ENCODE peak calls at places on chromosomes 1 and 21, in six cellular contexts. H, C, A, Y, Z and G are unnamed samples.
A peak's percentile ranks its signal among the peaks of the same experiment; 100 is the strongest.

GRCh38 chr1:173297798-173298391 is 90.8 kb upstream of the TNFSF4 start:
- DNase-seq in Z (no peak), H (no peak), A (peak; percentile 8), C (peak; percentile 92), Y (no peak), G (peak; percentile 11)

GRCh38 chr21:42388740-42389448 is 7.0 kb downstream of the TMPRSS3 start:
- DNase-seq in Z (no peak), C (no peak), Y (no peak), H (peak; percentile 64), A (no peak), G (no peak)

GRCh38 chr1:74733616-74734484 is 898 bp downstream of the TYW3 start:
- DNase-seq in C (no peak), A (peak; percentile 28), H (peak; percentile 77), Y (no peak), Z (peak; percentile 53), G (no peak)

GRCh38 chr1:195754874-195755273 is 853.4 kb downstream of the KCNT2 start:
- DNase-seq in Z (no peak), A (no peak), H (no peak), C (no peak), Y (no peak), G (no peak)

GRCh38 chr1:96580920-96581319 is 140.7 kb upstream of the PTBP2 start:
- DNase-seq in H (no peak), Y (no peak), Z (no peak), C (no peak), A (no peak), G (no peak)

GRCh38 chr1:100394286-100394685 is 42.0 kb downstream of the CDC14A start:
- DNase-seq in Y (no peak), C (no peak), Z (no peak), H (no peak), A (no peak), G (no peak)

GRCh38 chr1:32200226-32201010 is at the start of gene CCDC28B:
- DNase-seq in A (peak; percentile 71), H (no peak), Y (peak; percentile 82), Z (peak; percentile 68), C (peak; percentile 34), G (peak; percentile 69)

GRCh38 chr1:107058245-107059032 is 2.0 kb downstream of the PRMT6 start:
- DNase-seq in H (no peak), A (no peak), Y (no peak), C (no peak), Z (peak; percentile 11), G (no peak)

GRCh38 chr21:41139951-41140350 is 28.0 kb upstream of the BACE2 start:
- DNase-seq in Z (no peak), C (no peak), Y (no peak), H (no peak), A (no peak), G (no peak)

GRCh38 chr1:1630191-1630964 is 1.6 kb upstream of the MMP23B start:
- DNase-seq in Z (no peak), A (peak; percentile 100), H (no peak), C (peak; percentile 59), Y (peak; percentile 89), G (peak; percentile 100)

GRCh38 chr1:10514490-10515235 is 39.9 kb downstream of the PEX14 start:
- DNase-seq in C (no peak), Y (no peak), H (peak; percentile 47), Z (peak; percentile 47), A (no peak), G (no peak)

GRCh38 chr21:43972850-43973633 is 39.1 kb upstream of the TRAPPC10 start:
- DNase-seq in Z (peak; percentile 64), A (no peak), H (no peak), Y (no peak), C (no peak), G (no peak)

GRCh38 chr1:25469177-25469576 is 38.5 kb downstream of the MACO1 start:
- DNase-seq in Z (no peak), H (no peak), A (no peak), C (no peak), Y (no peak), G (no peak)

GRCh38 chr1:16170283-16170673 is 14.4 kb upstream of the EPHA2 start:
- DNase-seq in Z (no peak), C (no peak), A (no peak), Y (no peak), H (no peak), G (no peak)

GRCh38 chr1:234600418-234601216 is 9.4 kb downstream of the IRF2BP2 start:
- DNase-seq in Y (no peak), H (peak; percentile 98), C (no peak), Z (no peak), A (no peak), G (no peak)

GRCh38 chr1:193589597-193590040 is 403.2 kb upstream of the B3GALT2 start:
- DNase-seq in A (no peak), H (no peak), Y (no peak), C (no peak), Z (no peak), G (no peak)

GRCh38 chr1:233461847-233462246 is 134.3 kb downstream of the MAP3K21 start:
- DNase-seq in C (no peak), Y (no peak), Z (no peak), A (no peak), H (no peak), G (no peak)

GRCh38 chr1:146031476-146031875 is 9.9 kb upstream of the HJV start:
- DNase-seq in H (no peak), C (no peak), Z (no peak), Y (no peak), A (no peak), G (no peak)

GRCh38 chr1:6205849-6206845 is at the start of gene RNF207:
- DNase-seq in C (no peak), Z (peak; percentile 83), H (peak; percentile 77), A (peak; percentile 86), Y (peak; percentile 87), G (peak; percentile 86)

GRCh38 chr1:9186976-9187375 is 47.6 kb upstream of the H6PD start:
- DNase-seq in Y (no peak), C (no peak), A (no peak), H (no peak), Z (no peak), G (no peak)

GRCh38 chr1:80066060-80066459 is 1059.5 kb upstream of the ADGRL4 start:
- DNase-seq in C (no peak), Y (no peak), H (no peak), A (no peak), Z (no peak), G (no peak)

GRCh38 chr21:37974081-37974480 is 57.8 kb upstream of the KCNJ6 start:
- DNase-seq in H (no peak), A (no peak), Y (no peak), Z (no peak), C (no peak), G (no peak)

GRCh38 chr1:4307911-4308545 is 346.4 kb upstream of the AJAP1 start:
- DNase-seq in Z (no peak), Y (no peak), A (no peak), C (no peak), H (no peak), G (no peak)

GRCh38 chr1:40622936-40623629 is 42.4 kb downstream of the RIMS3 start:
- DNase-seq in Y (peak; percentile 20), Z (no peak), A (no peak), H (no peak), C (no peak), G (no peak)

GRCh38 chr1:22673486-22674409 is 20.7 kb downstream of the C1QB start:
- DNase-seq in A (peak; percentile 47), H (peak; percentile 12), C (no peak), Z (peak; percentile 66), Y (peak; percentile 84), G (no peak)

GRCh38 chr1:67713071-67713806 is 28.2 kb downstream of the GADD45A start:
- DNase-seq in Z (peak; percentile 28), A (no peak), C (no peak), H (peak; percentile 45), Y (no peak), G (no peak)

GRCh38 chr21:45383615-45384201 is 21.3 kb upstream of the COL18A1 start:
- DNase-seq in C (no peak), H (no peak), A (no peak), Y (no peak), Z (no peak), G (no peak)

GRCh38 chr1:100950776-100951175 is 54.9 kb downstream of the SLC30A7 start:
- DNase-seq in Z (no peak), H (no peak), C (no peak), A (no peak), Y (no peak), G (no peak)

GRCh38 chr1:96520542-96520941 is 201.0 kb upstream of the PTBP2 start:
- DNase-seq in H (no peak), C (no peak), Y (no peak), A (no peak), Z (no peak), G (no peak)

GRCh38 chr21:45116066-45116465 is 41.7 kb downstream of the ADARB1 start:
- DNase-seq in Y (no peak), Z (no peak), C (no peak), H (no peak), A (no peak), G (no peak)

GRCh38 chr1:156096640-156097391 is 14.6 kb upstream of the MEX3A start:
- DNase-seq in Y (peak; percentile 95), Z (peak; percentile 88), H (peak; percentile 65), A (peak; percentile 80), C (peak; percentile 93), G (peak; percentile 88)

GRCh38 chr1:19251305-19252196 is at the start of the genes EMC1 and MRTO4:
- DNase-seq in H (peak; percentile 70), Z (peak; percentile 94), A (peak; percentile 94), Y (peak; percentile 97), C (peak; percentile 65), G (peak; percentile 92)
- TF ChIP-seq POLR2A in H (peak; percentile 91), Z (peak; percentile 97), A (peak; percentile 97), Y (peak; percentile 98), C (peak; percentile 99), G (peak; percentile 98)

GRCh38 chr1:113861641-113862040 is 9.9 kb downstream of the PTPN22 start:
- DNase-seq in Z (no peak), Y (no peak), H (no peak), A (no peak), C (no peak), G (no peak)
- TF ChIP-seq TAF1 in Z (no peak), Y (no peak), H (no peak), A (no peak), C (no peak), G (no peak)

GRCh38 chr1:115924730-115925129 is 51.6 kb upstream of the SLC22A15 start:
- DNase-seq in A (no peak), Z (no peak), H (no peak), C (no peak), Y (no peak), G (no peak)

GRCh38 chr1:115927971-115928370 is 48.3 kb upstream of the SLC22A15 start:
- DNase-seq in Y (no peak), A (no peak), Z (no peak), C (no peak), H (no peak), G (no peak)

GRCh38 chr1:115925511-115925910 is 50.8 kb upstream of the SLC22A15 start:
- DNase-seq in Y (no peak), H (no peak), C (no peak), Z (no peak), A (no peak), G (no peak)

GRCh38 chr1:115933625-115934024 is 42.7 kb upstream of the SLC22A15 start:
- DNase-seq in H (no peak), Y (no peak), Z (no peak), C (no peak), A (no peak), G (no peak)

GRCh38 chr1:115929846-115930245 is 46.5 kb upstream of the SLC22A15 start:
- DNase-seq in A (no peak), C (no peak), Z (no peak), Y (no peak), H (no peak), G (no peak)
- TF ChIP-seq POLR2AphosphoS5 in A (no peak), C (no peak), Z (no peak), Y (no peak), H (no peak), G (no peak)

GRCh38 chr21:34614693-34615486 is at the start of gene RCAN1:
- DNase-seq in Y (peak; percentile 79), H (peak; percentile 89), A (peak; percentile 87), Z (peak; percentile 96), C (peak; percentile 75), G (peak; percentile 86)
- TF ChIP-seq POLR2A in Y (no peak), H (no peak), A (no peak), Z (no peak), C (peak; percentile 1), G (no peak)